ENCODE peak calls at places on chromosomes 5 and 9, in seven cellular contexts. Y, U, H, G, S, E and I are unnamed samples.

GRCh38 chr5:122259995-122260394 is 52.0 kb upstream of the SNCAIP start:
- DNase-seq in H (peak), Y (peak), G (peak), E (peak), S (peak), U (no peak), I (peak)

GRCh38 chr5:173833200-173833599 is 54.9 kb upstream of the CPEB4 start:
- DNase-seq in E (no peak), Y (peak), S (no peak), U (no peak), H (no peak), G (peak), I (no peak)

GRCh38 chr5:37308796-37309195 is 59.6 kb upstream of the CPLANE1 start:
- DNase-seq in Y (peak), H (no peak), G (no peak), U (no peak), E (peak), S (no peak), I (no peak)

GRCh38 chr5:150672237-150672883 is 11.3 kb downstream of the MYOZ3 start:
- DNase-seq in S (no peak), Y (peak), U (no peak), E (no peak), H (no peak), G (peak), I (no peak)

GRCh38 chr9:121340676-121341392 is 29.2 kb downstream of the STOM start:
- DNase-seq in S (no peak), G (peak), U (no peak), Y (no peak), H (no peak), E (no peak), I (no peak)

GRCh38 chr5:176851380-176851779 is 41.0 kb downstream of the UNC5A start:
- DNase-seq in E (no peak), S (no peak), U (no peak), G (no peak), Y (no peak), H (no peak), I (no peak)

GRCh38 chr9:123337971-123338370 is 18.0 kb upstream of the CRB2 start:
- DNase-seq in E (no peak), U (no peak), H (no peak), Y (no peak), G (no peak), S (no peak), I (no peak)

GRCh38 chr9:137833721-137834613 is 43.6 kb upstream of the CACNA1B start:
- DNase-seq in S (no peak), G (no peak), U (no peak), Y (no peak), H (no peak), E (no peak), I (no peak)

GRCh38 chr5:41835625-41836024 is 34.6 kb downstream of the OXCT1 start:
- DNase-seq in H (peak), E (peak), G (peak), S (peak), Y (peak), U (no peak), I (peak)

GRCh38 chr9:124271660-124272059 is 13.9 kb downstream of the NEK6 start:
- DNase-seq in Y (no peak), H (no peak), U (no peak), S (no peak), G (no peak), E (no peak), I (no peak)

GRCh38 chr9:4341554-4341953 is 41.7 kb upstream of the GLIS3 start:
- DNase-seq in Y (no peak), U (no peak), S (no peak), G (no peak), E (no peak), H (no peak), I (no peak)

GRCh38 chr5:127561254-127561653 is 43.8 kb downstream of the PRRC1 start:
- DNase-seq in E (peak), H (no peak), S (no peak), U (no peak), Y (peak), G (peak), I (no peak)